ENCODE peak calls at places on chromosomes 12 and 14, in nine cellular contexts. R is stromal cell of bone marrow; D is activated CD4-positive, alpha-beta T cell treated with anti-CD3 and anti-CD28 coated beads for 48 hours; L is COLO829; Z is NCI-H1092 treated with DMSO at 0.1 percent for 48 hours; X is HFF-Myc; E is AG08396; G is fibroblast of lung; S is hypothalamus. F is an unnamed sample.

GRCh38 chr12:45914090-45914489 is 76.3 kb downstream of the SCAF11 start:
- DNase-seq in E (peak), G (peak), Z (no peak), S (no peak), R (peak), L (no peak), D (no peak), X (peak), F (no peak)

GRCh38 chr12:89345830-89346740 is 6.2 kb downstream of the DUSP6 start:
- DNase-seq in D (peak), R (no peak), X (peak), E (no peak), G (peak), L (peak), S (no peak), Z (peak), F (peak)

GRCh38 chr12:112431965-112432364 is 13.2 kb downstream of the PTPN11 start:
- DNase-seq in R (no peak), E (no peak), L (no peak), Z (no peak), X (no peak), D (no peak), G (no peak), S (no peak), F (no peak)

GRCh38 chr12:45913631-45914030 is 76.7 kb downstream of the SCAF11 start:
- DNase-seq in G (no peak), X (no peak), D (no peak), S (no peak), Z (no peak), E (no peak), L (no peak), R (no peak), F (no peak)

GRCh38 chr12:24378548-24379011 is 429.1 kb upstream of the SOX5 start:
- DNase-seq in G (peak), D (no peak), Z (peak), S (no peak), L (no peak), E (peak), R (no peak), X (peak), F (no peak)

GRCh38 chr12:120886194-120887018 is 17.8 kb downstream of the SPPL3 start:
- DNase-seq in S (no peak), R (no peak), Z (no peak), L (no peak), D (no peak), E (no peak), G (no peak), X (no peak), F (no peak)

GRCh38 chr12:33437598-33437997 is 2.0 kb downstream of the SYT10 start:
- DNase-seq in G (no peak), R (no peak), E (no peak), Z (no peak), L (no peak), X (no peak), S (no peak), D (no peak), F (no peak)

GRCh38 chr14:95406756-95407155 is 87.0 kb upstream of the CLMN start:
- DNase-seq in Z (no peak), R (no peak), X (no peak), E (no peak), G (no peak), D (no peak), L (no peak), S (no peak), F (no peak)

GRCh38 chr12:122793685-122794106 is 19.3 kb downstream of the CCDC62 start:
- DNase-seq in X (peak), Z (peak), R (peak), D (no peak), E (peak), G (peak), L (peak), S (no peak), F (no peak)

GRCh38 chr14:25942090-25942489 is 655.7 kb downstream of the NOVA1 start:
- DNase-seq in L (no peak), G (no peak), S (no peak), R (no peak), X (no peak), D (no peak), E (no peak), Z (no peak), F (no peak)

GRCh38 chr14:56660677-56661389 is 81.2 kb downstream of the TMEM260 start:
- DNase-seq in L (no peak), Z (peak), D (no peak), S (no peak), X (no peak), R (no peak), G (no peak), E (no peak), F (no peak)

GRCh38 chr14:78758333-78758732 is 588.2 kb downstream of the NRXN3 start:
- DNase-seq in R (no peak), X (no peak), Z (peak), S (no peak), L (peak), G (peak), E (no peak), D (no peak), F (peak)

GRCh38 chr12:80282226-80282625 is 161.8 kb upstream of the PTPRQ start:
- DNase-seq in L (no peak), E (no peak), S (no peak), X (no peak), D (no peak), R (no peak), G (no peak), Z (no peak), F (no peak)

GRCh38 chr12:116620085-116620734 is 61.0 kb downstream of the MAP1LC3B2 start:
- DNase-seq in R (no peak), E (no peak), L (no peak), D (no peak), G (no peak), X (no peak), S (no peak), Z (no peak), F (no peak)

GRCh38 chr12:110004598-110004997 is 5.4 kb downstream of the ANKRD13A start:
- DNase-seq in S (no peak), R (no peak), X (no peak), G (no peak), D (no peak), Z (no peak), E (no peak), L (no peak), F (no peak)